ENCODE peak calls at places on chromosomes 12 and 14, in ten cellular contexts. M is IMR-90; R is ascending aorta; U is lower lobe of right lung; L is PC-3; C is CD8-positive, alpha-beta T cell; T is body of pancreas; Z is PC-9; P is RWPE2; J is psoas muscle. G is an unnamed sample.

GRCh38 chr12:6215932-6216494 is 15.8 kb downstream of the CD9 start:
- DNase-seq in U (peak; percentile 93), M (peak; percentile 33), J (peak; percentile 64), P (peak; percentile 99), L (peak; percentile 96), R (peak; percentile 84), Z (peak; percentile 100), T (peak; percentile 81), C (no peak), G (no peak)

GRCh38 chr12:79983969-79984629 is 49.2 kb upstream of the PPP1R12A start:
- DNase-seq in C (no peak), R (no peak), T (no peak), U (no peak), Z (no peak), L (peak; percentile 70), P (no peak), M (peak; percentile 48), J (no peak), G (no peak)

GRCh38 chr12:76337583-76337982 is 10.6 kb downstream of the BBS10 start:
- DNase-seq in Z (peak; percentile 39), R (no peak), T (no peak), J (no peak), P (no peak), U (no peak), M (peak; percentile 68), C (no peak), L (peak; percentile 49), G (no peak)

GRCh38 chr14:70856851-70857498 is 47.7 kb upstream of the MAP3K9 start:
- DNase-seq in M (peak; percentile 96), R (no peak), U (no peak), J (no peak), Z (no peak), P (no peak), C (no peak), L (peak; percentile 83), T (no peak), G (no peak)

GRCh38 chr14:79293482-79293881 is 917.8 kb downstream of the DIO2 start:
- DNase-seq in R (no peak), P (no peak), J (no peak), U (no peak), C (no peak), Z (no peak), M (peak; percentile 15), T (no peak), L (no peak), G (no peak)

GRCh38 chr14:88792572-88793258 is at the start of gene EML5:
- DNase-seq in M (peak; percentile 73), U (peak; percentile 93), Z (peak; percentile 62), J (peak; percentile 86), T (peak; percentile 94), R (peak; percentile 23), L (peak; percentile 81), C (peak; percentile 84), P (peak; percentile 86), G (peak; percentile 72)

GRCh38 chr14:61588419-61588901 is 106.9 kb upstream of the HIF1A start:
- DNase-seq in L (no peak), P (no peak), M (peak; percentile 80), J (no peak), R (no peak), Z (no peak), C (no peak), U (no peak), T (peak; percentile 38), G (no peak)

GRCh38 chr14:80523518-80524117 is 312.3 kb upstream of the DIO2 start:
- DNase-seq in T (no peak), R (no peak), J (no peak), Z (no peak), M (peak; percentile 28), C (no peak), U (no peak), P (no peak), L (peak; percentile 87), G (no peak)

GRCh38 chr14:51552768-51553426 is 98.8 kb upstream of the FRMD6 start:
- DNase-seq in J (no peak), P (peak; percentile 91), R (no peak), Z (no peak), T (peak; percentile 18), C (no peak), L (peak; percentile 95), U (no peak), M (no peak), G (no peak)

GRCh38 chr14:75442642-75443041 is 14.8 kb downstream of the JDP2 start:
- DNase-seq in M (peak; percentile 57), Z (peak; percentile 51), C (no peak), L (peak; percentile 31), P (no peak), J (no peak), T (no peak), U (no peak), R (no peak), G (no peak)

GRCh38 chr14:59107819-59108218 is 80.6 kb upstream of the DAAM1 start:
- DNase-seq in T (no peak), P (no peak), R (no peak), J (peak; percentile 80), U (no peak), C (no peak), M (no peak), L (no peak), Z (no peak), G (no peak)

GRCh38 chr14:68363841-68364711 is 428.8 kb downstream of the ZFP36L1 start:
- DNase-seq in M (peak; percentile 62), R (no peak), L (no peak), C (no peak), P (no peak), U (peak; percentile 72), Z (no peak), J (peak; percentile 67), T (no peak), G (no peak)

GRCh38 chr14:99251721-99252120 is 20.3 kb downstream of the BCL11B start:
- DNase-seq in P (no peak), R (no peak), L (no peak), Z (no peak), J (no peak), M (no peak), T (no peak), C (no peak), U (no peak), G (no peak)

GRCh38 chr12:47824198-47824597 is 4.5 kb upstream of the HDAC7 start:
- DNase-seq in C (peak; percentile 55), P (no peak), T (no peak), M (no peak), J (no peak), Z (no peak), R (no peak), L (no peak), U (no peak), G (peak; percentile 36)

GRCh38 chr14:97719931-97720330 is 922.7 kb downstream of the VRK1 start:
- DNase-seq in P (no peak), M (no peak), L (no peak), U (no peak), J (no peak), T (no peak), R (no peak), Z (no peak), C (peak; percentile 52), G (peak; percentile 39)
- H3K27me3 ChIP-seq in P (no peaks in the 10 kb centered on the region), M (no peaks in the 10 kb centered on the region), L (no peaks in the 10 kb centered on the region), U (no peaks in the 10 kb centered on the region), J (no peaks in the 10 kb centered on the region), T (no peaks in the 10 kb centered on the region), R (no peaks in the 10 kb centered on the region), Z (peaks cover 12% of the 10 kb centered on the region), C (no peaks in the 10 kb centered on the region), G (no peaks in the 10 kb centered on the region)

DNA sequence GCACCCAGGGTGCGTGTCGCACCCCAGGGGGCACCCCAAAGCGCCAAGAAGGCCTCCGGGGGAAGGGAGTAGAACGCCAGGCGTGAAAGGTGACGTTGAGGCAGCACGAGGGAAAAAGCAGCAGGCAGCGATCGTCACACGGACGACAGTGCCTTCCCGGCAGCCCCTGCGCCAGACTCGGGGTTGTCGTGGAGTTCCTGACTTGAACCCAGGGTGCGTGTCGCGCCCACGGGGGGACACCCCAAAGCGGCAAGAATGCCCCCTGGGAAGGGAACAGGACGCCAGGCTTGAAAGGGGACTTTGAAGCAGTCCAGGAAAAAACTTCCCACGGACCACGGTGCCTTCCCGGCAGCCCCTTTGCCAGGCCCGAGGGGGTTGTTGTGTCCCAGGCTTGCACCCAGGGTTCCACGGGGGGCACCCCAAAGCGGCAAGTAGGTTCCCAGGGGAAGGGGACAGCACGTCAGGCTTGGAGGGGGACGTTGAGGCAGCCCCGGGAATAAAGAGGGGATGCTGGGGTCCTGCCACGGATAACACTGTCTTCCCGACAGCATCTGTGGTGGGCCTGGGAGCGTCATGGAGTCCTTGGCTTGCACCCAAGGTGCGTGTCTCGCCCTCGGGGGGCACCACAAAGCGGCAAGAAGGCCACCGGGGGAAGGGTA is 159.2 kb upstream of the ALG10B start:
- DNase-seq in R (no peak), U (no peak), M (no peak), J (no peak), T (no peak), P (no peak), C (no peak), L (no peak), Z (no peak), G (no peak)
- H3K27me3 ChIP-seq in R (no peaks in the 10 kb centered on the region), U (no peaks in the 10 kb centered on the region), M (no peaks in the 10 kb centered on the region), J (no peaks in the 10 kb centered on the region), T (no peaks in the 10 kb centered on the region), P (no peaks in the 10 kb centered on the region), C (no peaks in the 10 kb centered on the region), L (peaks cover 18% of the 10 kb centered on the region), Z (peaks cover 59% of the 10 kb centered on the region), G (no peaks in the 10 kb centered on the region)

DNA sequence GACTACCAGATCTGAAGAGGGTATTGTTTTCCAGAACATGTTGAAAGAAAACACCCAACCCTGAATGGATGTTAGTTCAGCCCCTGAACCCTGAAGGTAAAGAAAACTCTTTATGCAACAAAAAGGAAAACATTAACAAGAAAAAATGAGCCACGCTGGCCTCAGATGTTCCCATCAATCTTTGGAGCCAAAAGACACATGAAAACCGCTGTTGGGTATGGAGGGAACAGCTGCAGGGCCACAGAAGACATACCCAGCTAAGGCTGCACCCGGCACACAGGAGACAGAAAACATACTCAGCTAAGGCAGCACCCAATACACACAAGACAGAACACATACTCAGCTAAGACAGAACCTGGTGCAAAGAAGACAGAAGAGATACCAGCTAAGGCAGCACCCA is 51.3 kb upstream of the GALNT9 start:
- DNase-seq in J (no peak), M (no peak), C (no peak), P (peak; percentile 8), Z (no peak), U (no peak), R (no peak), L (no peak), T (no peak), G (no peak)
- H3K27me3 ChIP-seq in J (peaks cover 48% of the 10 kb centered on the region), M (peaks cover 19% of the 10 kb centered on the region), C (peaks cover 8% of the 10 kb centered on the region), P (peaks cover 33% of the 10 kb centered on the region), Z (peaks cover 82% of the 10 kb centered on the region), U (peaks cover 34% of the 10 kb centered on the region), R (no peaks in the 10 kb centered on the region), L (peaks cover 75% of the 10 kb centered on the region), T (no peaks in the 10 kb centered on the region), G (peaks cover 16% of the 10 kb centered on the region)

GRCh38 chr12:92010853-92011701 is 134.6 kb downstream of the BTG1 start:
- DNase-seq in J (no peak), P (no peak), T (no peak), L (no peak), U (no peak), R (no peak), C (no peak), M (no peak), Z (no peak), G (no peak)
- H3K27me3 ChIP-seq in J (no peaks in the 10 kb centered on the region), P (no peaks in the 10 kb centered on the region), T (no peaks in the 10 kb centered on the region), L (no peaks in the 10 kb centered on the region), U (no peaks in the 10 kb centered on the region), R (no peaks in the 10 kb centered on the region), C (no peaks in the 10 kb centered on the region), M (no peaks in the 10 kb centered on the region), Z (no peaks in the 10 kb centered on the region), G (no peaks in the 10 kb centered on the region)